ENCODE peak calls at places on chromosomes 12 and 14, in nine cellular contexts. I is NCI-H748 treated with DMSO at 0.1 percent for 48 hours, T is A172, K is upper lobe of right lung, F is cardiac muscle cell, E is frontal cortex, D is KBM-7, V is cardiac fibroblast, S is pancreas. R is an unnamed sample.

GRCh38 chr12:57454566-57455373 is at the start of gene INHBE:
- DNase-seq in V (peak; percentile 78), D (no peak), I (no peak), F (peak; percentile 52), T (peak; percentile 19), K (no peak), E (no peak), S (no peak), R (peak; percentile 96)

GRCh38 chr12:122950276-122950675 is 16.0 kb downstream of the ABCB9 start:
- DNase-seq in D (no peak), K (no peak), I (no peak), F (no peak), E (no peak), T (no peak), S (no peak), V (no peak), R (no peak)

GRCh38 chr14:38080696-38081095 is 127.0 kb upstream of the SSTR1 start:
- DNase-seq in I (no peak), K (no peak), E (no peak), V (no peak), D (no peak), S (no peak), T (no peak), F (no peak), R (no peak)

GRCh38 chr14:20688167-20688839 is at the start of gene ANG:
- DNase-seq in I (no peak), K (no peak), F (no peak), E (no peak), T (no peak), S (no peak), V (no peak), D (no peak), R (no peak)

GRCh38 chr12:89825591-89826449 is 117.2 kb upstream of the ATP2B1 start:
- DNase-seq in F (no peak), I (no peak), T (peak; percentile 62), E (no peak), K (no peak), D (no peak), V (peak; percentile 30), S (no peak), R (no peak)

GRCh38 chr12:123671876-123672275 is 963 bp downstream of the TCTN2 start:
- DNase-seq in V (no peak), K (no peak), T (no peak), D (no peak), S (no peak), F (no peak), E (no peak), I (no peak), R (no peak)

GRCh38 chr12:49146406-49146805 is 15.2 kb upstream of the TUBA1B start:
- DNase-seq in K (no peak), E (no peak), V (no peak), F (no peak), D (no peak), S (no peak), T (no peak), I (no peak), R (no peak)

GRCh38 chr14:91866061-91866460 is 1.3 kb downstream of the TC2N start:
- DNase-seq in K (no peak), F (no peak), E (no peak), S (no peak), V (peak; percentile 45), D (no peak), T (peak; percentile 13), I (no peak), R (no peak)

GRCh38 chr14:49951946-49952345 is 59.1 kb downstream of the ARF6 start:
- DNase-seq in V (no peak), I (no peak), F (no peak), S (no peak), T (no peak), E (no peak), K (no peak), D (no peak), R (no peak)

GRCh38 chr12:72369560-72369959 is 97.4 kb downstream of the TRHDE start:
- DNase-seq in F (no peak), S (no peak), K (no peak), T (no peak), D (no peak), V (no peak), E (no peak), I (no peak), R (no peak)

GRCh38 chr12:126727218-126727601 is 1539.8 kb upstream of the TMEM132C start:
- DNase-seq in S (no peak), K (no peak), I (no peak), V (no peak), D (no peak), F (no peak), T (no peak), E (no peak), R (no peak)

GRCh38 chr12:99984271-99985128 is at the start of gene ANKS1B:
- DNase-seq in S (peak; percentile 76), F (peak; percentile 86), D (peak; percentile 12), T (peak; percentile 35), V (peak; percentile 49), I (peak; percentile 35), E (peak; percentile 62), K (peak; percentile 83), R (peak; percentile 70)

GRCh38 chr14:51776102-51776894 is 84.1 kb upstream of the GNG2 start:
- DNase-seq in E (peak; percentile 64), S (no peak), D (peak; percentile 53), I (no peak), V (peak; percentile 86), T (peak; percentile 60), F (peak; percentile 72), K (no peak), R (peak; percentile 77)

GRCh38 chr12:52280319-52280795 is 5.9 kb downstream of the KRT86 start:
- DNase-seq in K (peak; percentile 84), S (no peak), D (no peak), T (peak; percentile 97), E (no peak), V (peak; percentile 96), F (no peak), I (no peak), R (no peak)

GRCh38 chr14:61042220-61042619 is 61.2 kb downstream of the SLC38A6 start:
- DNase-seq in V (no peak), K (no peak), S (no peak), D (no peak), F (no peak), T (no peak), I (peak; percentile 96), E (no peak), R (no peak)

GRCh38 chr14:68137704-68138619 is 318.4 kb downstream of the RAD51B start:
- DNase-seq in I (no peak), T (peak; percentile 95), K (no peak), F (peak; percentile 81), V (peak; percentile 84), E (peak; percentile 12), D (no peak), S (no peak), R (peak; percentile 70)

GRCh38 chr14:92968291-92969020 is 45.5 kb downstream of the CHGA start:
- DNase-seq in D (no peak), I (no peak), V (no peak), E (no peak), S (no peak), T (no peak), K (no peak), F (no peak), R (no peak)

GRCh38 chr12:124446364-124446763 is 121.0 kb downstream of the NCOR2 start:
- DNase-seq in F (no peak), I (no peak), T (no peak), E (no peak), K (no peak), S (no peak), D (no peak), V (no peak), R (no peak)

GRCh38 chr14:88986146-88986841 is 161.8 kb downstream of the TTC8 start:
- DNase-seq in T (peak; percentile 16), F (no peak), K (no peak), S (no peak), E (no peak), D (no peak), V (peak; percentile 75), I (no peak), R (no peak)

GRCh38 chr12:15600223-15600935 is 188.8 kb downstream of the EPS8 start:
- DNase-seq in E (no peak), S (no peak), I (no peak), F (no peak), K (no peak), D (no peak), T (no peak), V (no peak), R (no peak)

GRCh38 chr14:85566603-85567002 is 36.7 kb downstream of the FLRT2 start:
- DNase-seq in I (no peak), E (no peak), V (peak; percentile 78), D (no peak), S (no peak), T (peak; percentile 44), K (no peak), F (no peak), R (no peak)

GRCh38 chr12:50103767-50104321 is at the start of gene GPD1:
- DNase-seq in I (no peak), D (no peak), V (peak; percentile 55), F (peak; percentile 75), T (peak; percentile 15), K (peak; percentile 91), S (peak; percentile 89), E (peak; percentile 74), R (peak; percentile 48)

GRCh38 chr14:95505030-95505589 is 11.3 kb downstream of the SYNE3 start:
- DNase-seq in T (no peak), S (no peak), F (no peak), V (no peak), D (no peak), I (no peak), E (no peak), K (no peak), R (no peak)

GRCh38 chr14:91114079-91115065 is 499 bp downstream of the DGLUCY start:
- DNase-seq in F (peak; percentile 57), S (peak; percentile 81), K (peak; percentile 80), V (peak; percentile 57), E (peak; percentile 47), D (peak; percentile 85), T (peak; percentile 64), I (peak; percentile 53), R (peak; percentile 87)

GRCh38 chr12:28882444-28882843 is 266.6 kb upstream of the FAR2 start:
- DNase-seq in I (no peak), V (peak; percentile 66), T (peak; percentile 72), K (no peak), E (no peak), D (no peak), S (no peak), F (no peak), R (no peak)

GRCh38 chr12:68557011-68557715 is 53.5 kb upstream of the RAP1B start:
- DNase-seq in V (peak; percentile 72), K (no peak), I (no peak), T (peak; percentile 74), E (no peak), S (no peak), F (no peak), D (no peak), R (no peak)

GRCh38 chr12:46657416-46658411 is 168.1 kb downstream of the SLC38A4 start:
- DNase-seq in T (no peak), S (no peak), I (no peak), D (no peak), E (no peak), V (peak; percentile 41), F (no peak), K (no peak), R (no peak)

GRCh38 chr12:108911915-108912314 is 32.0 kb downstream of the DAO start:
- DNase-seq in K (no peak), I (no peak), S (no peak), F (no peak), V (no peak), D (no peak), E (no peak), T (no peak), R (no peak)

GRCh38 chr12:49622501-49623141 is 740 bp upstream of the PRPF40B start:
- DNase-seq in E (no peak), S (peak; percentile 68), I (no peak), K (no peak), V (no peak), F (peak; percentile 59), D (peak; percentile 90), T (no peak), R (peak; percentile 38)

GRCh38 chr12:132527883-132528264 is 37.9 kb downstream of the FBRSL1 start:
- DNase-seq in E (no peak), V (no peak), F (no peak), S (no peak), K (no peak), T (no peak), I (no peak), D (no peak), R (no peak)

GRCh38 chr14:74302160-74302628 is 540 bp downstream of the ABCD4 start:
- DNase-seq in T (peak; percentile 4), F (peak; percentile 44), D (peak; percentile 75), S (no peak), E (peak; percentile 35), K (no peak), V (peak; percentile 68), I (no peak), R (no peak)

R was measured in WTC11.